ENCODE peak calls at places on chromosomes 4 and X, in six cellular contexts. G is heart right ventricle, W is mucosa of descending colon, E is AG04449, O is fibroblast of mammary gland, M is mesenchymal stem cell. Y is an unnamed sample.

GRCh38 chrX:41313419-41313818 is 20.5 kb upstream of the DDX3X start:
- DNase-seq in G (no peak), W (no peak), E (peak; percentile 79), O (peak; percentile 68), M (peak; percentile 65), Y (no peak)

GRCh38 chrX:108537005-108537404 is 97.4 kb downstream of the COL4A5 start:
- DNase-seq in G (no peak), W (no peak), E (no peak), O (peak; percentile 52), M (peak; percentile 49), Y (no peak)

GRCh38 chrX:81120936-81121351 is 80.8 kb downstream of the HMGN5 start:
- DNase-seq in G (peak; percentile 10), W (peak; percentile 41), E (peak; percentile 2), O (peak; percentile 59), M (peak; percentile 75), Y (no peak)

GRCh38 chrX:32532282-32532681 is 679.1 kb downstream of the DMD start:
- DNase-seq in G (no peak), W (no peak), E (no peak), O (no peak), M (no peak), Y (no peak)

GRCh38 chrX:77448170-77448569 is 981 bp downstream of the FGF16 start:
- DNase-seq in G (peak; percentile 10), W (no peak), E (no peak), O (no peak), M (no peak), Y (no peak)

GRCh38 chrX:22300130-22300529 is 27.4 kb downstream of the CBLL2 start:
- DNase-seq in G (no peak), W (no peak), E (peak; percentile 31), O (peak; percentile 51), M (peak; percentile 70), Y (no peak)

GRCh38 chr4:185542626-185543336 is 7.5 kb upstream of the PDLIM3 start:
- DNase-seq in G (peak; percentile 63), W (peak; percentile 55), E (no peak), O (peak; percentile 32), M (peak; percentile 79), Y (peak; percentile 43)

GRCh38 chrX:44876076-44876475 is 3.1 kb downstream of the KDM6A start:
- DNase-seq in G (no peak), W (no peak), E (no peak), O (no peak), M (no peak), Y (no peak)

GRCh38 chrX:151701531-151701930 is 6.3 kb downstream of the PRRG3 start:
- DNase-seq in G (no peak), W (no peak), E (no peak), O (no peak), M (no peak), Y (no peak)

GRCh38 chr4:26823583-26823982 is 37.1 kb upstream of the STIM2 start:
- DNase-seq in G (no peak), W (no peak), E (no peak), O (no peak), M (no peak), Y (no peak)

GRCh38 chr4:89657931-89658700 is 178.8 kb downstream of the SNCA start:
- DNase-seq in G (no peak), W (no peak), E (peak; percentile 3), O (peak; percentile 53), M (peak; percentile 54), Y (peak; percentile 1)

GRCh38 chr4:86594559-86595425 is 677 bp downstream of the PTPN13 start:
- DNase-seq in G (peak; percentile 45), W (peak; percentile 51), E (peak; percentile 90), O (peak; percentile 91), M (peak; percentile 92), Y (peak; percentile 47)

GRCh38 chr4:57131849-57132745 is 21.9 kb upstream of the IGFBP7 start:
- DNase-seq in G (no peak), W (no peak), E (no peak), O (no peak), M (no peak), Y (no peak)

GRCh38 chrX:46573896-46574336 is 351 bp downstream of the CHST7 start:
- DNase-seq in G (peak; percentile 39), W (peak; percentile 68), E (no peak), O (peak; percentile 49), M (peak; percentile 65), Y (no peak)

GRCh38 chrX:154074199-154074598 is 23.3 kb downstream of the MECP2 start:
- DNase-seq in G (no peak), W (no peak), E (peak; percentile 19), O (peak; percentile 43), M (peak; percentile 46), Y (no peak)

GRCh38 chrX:57453901-57454300 is 137.9 kb upstream of the ZXDB start:
- DNase-seq in G (no peak), W (no peak), E (no peak), O (peak; percentile 13), M (no peak), Y (no peak)

GRCh38 chr4:129929052-129929451 is 833.1 kb downstream of the C4orf33 start:
- DNase-seq in G (no peak), W (no peak), E (no peak), O (peak; percentile 1), M (no peak), Y (no peak)

GRCh38 chr4:153530284-153530995 is 64.3 kb downstream of the TMEM131L start:
- DNase-seq in G (no peak), W (no peak), E (no peak), O (no peak), M (no peak), Y (no peak)

GRCh38 chrX:6941041-6941440 is 206.5 kb upstream of the STS start:
- DNase-seq in G (no peak), W (no peak), E (no peak), O (peak; percentile 1), M (peak; percentile 1), Y (no peak)

GRCh38 chrX:47196098-47196497 is 2.5 kb downstream of the UBA1 start:
- DNase-seq in G (no peak), W (no peak), E (no peak), O (no peak), M (no peak), Y (no peak)

GRCh38 chrX:29143356-29143755 is 556.1 kb downstream of the IL1RAPL1 start:
- DNase-seq in G (no peak), W (no peak), E (no peak), O (peak; percentile 1), M (peak; percentile 18), Y (no peak)

GRCh38 chr4:133150643-133151300 is 1.7 kb downstream of the PCDH10 start:
- DNase-seq in G (no peak), W (no peak), E (no peak), O (no peak), M (peak; percentile 38), Y (no peak)

GRCh38 chr4:40576651-40577480 is 52.8 kb downstream of the RBM47 start:
- DNase-seq in G (peak; percentile 57), W (peak; percentile 82), E (no peak), O (peak; percentile 96), M (peak; percentile 97), Y (peak; percentile 62)

GRCh38 chr4:87092389-87093141 is 127.9 kb downstream of the KLHL8 start:
- DNase-seq in G (peak; percentile 52), W (peak; percentile 62), E (no peak), O (peak; percentile 93), M (peak; percentile 79), Y (peak; percentile 63)

GRCh38 chr4:94325835-94326234 is 16.8 kb downstream of the HPGDS start:
- DNase-seq in G (no peak), W (no peak), E (no peak), O (no peak), M (no peak), Y (no peak)

DNA sequence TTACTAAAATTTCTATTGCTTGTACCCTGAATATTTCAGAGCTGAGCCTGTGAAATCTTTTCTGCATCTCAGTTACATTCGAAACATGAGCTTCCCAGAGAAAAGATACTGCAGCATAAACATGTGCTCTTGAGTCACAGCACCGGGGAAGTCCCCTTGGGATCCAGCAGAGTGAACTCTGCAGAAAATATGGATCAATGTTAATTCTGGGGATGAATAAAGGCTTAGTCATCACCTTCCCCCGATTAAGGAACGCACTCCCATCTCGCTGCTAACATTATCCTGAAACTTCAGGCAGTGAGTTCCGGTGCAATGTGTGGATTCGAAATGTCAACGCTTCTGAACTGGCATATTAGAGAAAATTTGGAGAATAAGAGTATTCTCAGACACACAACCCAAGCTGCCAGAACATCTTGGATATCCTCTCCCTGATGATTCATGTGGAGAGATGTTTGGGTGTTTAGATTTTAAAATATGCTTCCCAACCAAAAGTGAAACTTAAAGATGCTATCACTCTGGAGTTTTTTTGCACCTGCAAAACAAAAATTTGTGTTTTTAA is 90.8 kb downstream of the IRF2 start:
- DNase-seq in G (no peak), W (no peak), E (peak; percentile 92), O (peak; percentile 98), M (peak; percentile 96), Y (peak; percentile 90)
- H3K4me3 ChIP-seq in G (peak overlapping the region; percentile 35), W (no peak overlapping the region), E (peak overlapping the region; percentile 37), O (peak overlapping the region; percentile 52), M (no peak overlapping the region), Y (peak overlapping the region; percentile 50)

DNA sequence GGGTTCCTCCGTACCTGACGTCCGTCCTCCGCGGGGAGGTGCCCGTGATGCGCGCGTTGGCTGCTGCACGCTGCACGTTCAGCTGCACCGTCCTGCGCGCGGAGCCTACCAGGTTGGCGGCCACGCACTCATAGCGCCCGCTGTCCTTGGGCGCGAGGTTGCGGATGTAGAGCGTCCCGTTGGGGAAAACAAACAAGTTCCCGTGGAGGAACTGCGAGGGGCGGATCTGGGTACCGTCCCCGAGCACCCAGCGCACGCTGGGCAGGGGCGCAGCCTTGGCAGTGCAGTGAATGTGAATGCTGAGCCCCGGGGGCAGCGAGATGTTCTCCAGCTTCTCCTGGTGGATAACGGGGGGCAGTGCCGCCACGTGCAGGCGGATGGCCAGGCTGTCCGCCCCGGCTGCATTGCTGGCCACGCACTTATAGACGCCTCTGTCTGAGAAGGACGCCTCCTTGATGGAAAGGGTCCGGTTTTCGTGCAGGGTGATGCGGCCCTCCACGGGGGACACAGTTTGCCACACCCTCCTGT is 29.2 kb downstream of the MXRA5 start:
- DNase-seq in G (no peak), W (no peak), E (no peak), O (no peak), M (no peak), Y (no peak)
- H3K4me3 ChIP-seq in G (no peak overlapping the region), W (no peak overlapping the region), E (no peak overlapping the region), O (no peak overlapping the region), M (no peak overlapping the region), Y (no peak overlapping the region)

GRCh38 chr4:137124278-137124932 is 407.9 kb downstream of the PCDH18 start:
- DNase-seq in G (no peak), W (no peak), E (peak; percentile 59), O (peak; percentile 85), M (peak; percentile 74), Y (peak; percentile 44)
- H3K4me3 ChIP-seq in G (peak overlapping the region; percentile 42), W (no peak overlapping the region), E (peak overlapping the region; percentile 49), O (peak overlapping the region; percentile 42), M (no peak overlapping the region), Y (peak overlapping the region; percentile 20)

DNA sequence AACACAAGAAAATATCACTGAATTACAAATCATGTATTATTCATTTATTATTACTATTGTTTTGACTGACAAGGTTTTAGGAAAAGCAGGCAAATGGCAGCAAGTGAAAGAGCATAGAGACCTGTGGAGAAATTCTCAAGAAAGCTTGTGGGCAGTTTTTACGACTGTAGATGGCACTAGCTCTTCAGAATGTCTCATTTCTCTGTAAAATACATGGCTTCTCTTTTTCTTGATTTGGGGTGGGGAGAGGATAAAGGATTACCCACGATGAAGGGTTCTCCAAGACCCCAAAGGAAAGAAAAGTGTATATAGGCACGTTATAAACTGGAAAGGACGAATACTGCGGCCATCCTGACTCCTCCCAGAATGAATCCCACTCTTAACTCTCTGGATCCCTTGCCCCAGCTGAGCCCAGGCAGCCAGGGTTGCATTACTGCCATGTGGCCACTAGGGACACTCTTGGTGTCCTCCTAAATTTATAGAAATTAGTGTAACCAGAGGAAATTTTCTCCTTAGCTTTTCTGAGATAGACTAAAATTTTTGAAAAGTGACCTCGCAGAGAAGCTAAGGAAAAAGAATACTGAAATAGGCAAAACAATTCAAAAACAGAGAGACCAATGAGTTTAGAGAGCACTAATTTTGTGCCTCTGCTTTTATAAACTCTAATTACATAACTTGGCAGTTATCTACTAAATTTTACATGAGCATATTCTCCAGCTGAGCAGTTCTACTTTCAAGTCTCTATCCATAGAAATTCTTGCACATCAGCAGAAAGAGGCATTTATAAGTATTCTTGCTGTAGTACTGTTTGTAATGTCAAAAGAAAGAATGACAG is 37.7 kb upstream of the PCDH19 start:
- DNase-seq in G (peak; percentile 30), W (peak; percentile 31), E (no peak), O (peak; percentile 29), M (peak; percentile 28), Y (no peak)
- H3K4me3 ChIP-seq in G (peak overlapping the region; percentile 45), W (no peak overlapping the region), E (no peak overlapping the region), O (no peak overlapping the region), M (no peak overlapping the region), Y (no peak overlapping the region)

Y was measured in AG04450.